ENCODE peak calls at places on chromosomes 5 and 9, in five cellular contexts. One of them, this sample, is unnamed.

GRCh38 chr5:32309766-32310165 is 3.0 kb downstream of the MTMR12 start:
- DNase-seq in K562: no peak
- DNase-seq in AG09309: no peak
- DNase-seq in upper lobe of right lung: no peak
- DNase-seq in ovary: no peak
- DNase-seq in this sample: no peak

GRCh38 chr5:28779161-28779754 is 1740.9 kb upstream of the CDH9 start:
- DNase-seq in ovary: no peak
- DNase-seq in AG09309: no peak
- DNase-seq in K562: no peak
- DNase-seq in upper lobe of right lung: no peak
- DNase-seq in this sample: peak; percentile 0

GRCh38 chr5:135273212-135273611 is 125.8 kb downstream of the MACROH2A1 start:
- DNase-seq in K562: no peak
- DNase-seq in upper lobe of right lung: no peak
- DNase-seq in AG09309: no peak
- DNase-seq in ovary: no peak
- DNase-seq in this sample: no peak

GRCh38 chr9:75451045-75451444 is 362.7 kb downstream of the OSTF1 start:
- DNase-seq in AG09309: no peak
- DNase-seq in K562: no peak
- DNase-seq in ovary: no peak
- DNase-seq in upper lobe of right lung: no peak
- DNase-seq in this sample: no peak

GRCh38 chr9:37902804-37903580 is 935 bp downstream of the SLC25A51 start:
- DNase-seq in K562: peak; percentile 46
- DNase-seq in AG09309: no peak
- DNase-seq in ovary: no peak
- DNase-seq in upper lobe of right lung: no peak
- DNase-seq in this sample: no peak

GRCh38 chr5:149416977-149417713 is 38.1 kb upstream of the IL17B start:
- DNase-seq in AG09309: no peak
- DNase-seq in ovary: peak; percentile 68
- DNase-seq in K562: no peak
- DNase-seq in upper lobe of right lung: no peak
- DNase-seq in this sample: peak; percentile 95

GRCh38 chr5:6105350-6105749 is 273.0 kb downstream of the MED10 start:
- DNase-seq in ovary: no peak
- DNase-seq in K562: no peak
- DNase-seq in upper lobe of right lung: no peak
- DNase-seq in AG09309: no peak
- DNase-seq in this sample: no peak

GRCh38 chr5:180689071-180689694 is 39.8 kb upstream of the FLT4 start:
- DNase-seq in ovary: no peak
- DNase-seq in K562: no peak
- DNase-seq in upper lobe of right lung: no peak
- DNase-seq in AG09309: no peak
- DNase-seq in this sample: no peak

GRCh38 chr9:121861501-121862180 is 210.2 kb downstream of the DAB2IP start:
- DNase-seq in K562: peak; percentile 56
- DNase-seq in AG09309: no peak
- DNase-seq in upper lobe of right lung: no peak
- DNase-seq in ovary: no peak
- DNase-seq in this sample: peak; percentile 42

GRCh38 chr5:135208555-135209494 is 174.8 kb upstream of the PITX1 start:
- DNase-seq in ovary: no peak
- DNase-seq in K562: no peak
- DNase-seq in upper lobe of right lung: peak; percentile 34
- DNase-seq in AG09309: peak; percentile 87
- DNase-seq in this sample: peak; percentile 37

GRCh38 chr9:137970686-137971476 is 93.3 kb downstream of the CACNA1B start:
- DNase-seq in AG09309: no peak
- DNase-seq in upper lobe of right lung: peak; percentile 50
- DNase-seq in ovary: no peak
- DNase-seq in K562: no peak
- DNase-seq in this sample: no peak

GRCh38 chr5:88583471-88583870 is 299.5 kb downstream of the MEF2C start:
- DNase-seq in ovary: no peak
- DNase-seq in K562: no peak
- DNase-seq in AG09309: no peak
- DNase-seq in upper lobe of right lung: no peak
- DNase-seq in this sample: no peak

GRCh38 chr9:5817776-5818336 is 15.1 kb downstream of the ERMP1 start:
- DNase-seq in AG09309: no peak
- DNase-seq in K562: no peak
- DNase-seq in ovary: no peak
- DNase-seq in upper lobe of right lung: no peak
- DNase-seq in this sample: no peak

GRCh38 chr5:72959257-72959656 is 3.4 kb downstream of the FCHO2 start:
- DNase-seq in upper lobe of right lung: no peak
- DNase-seq in ovary: no peak
- DNase-seq in K562: no peak
- DNase-seq in AG09309: no peak
- DNase-seq in this sample: no peak

GRCh38 chr9:126326228-126327015 is at the start of gene MVB12B:
- DNase-seq in ovary: peak; percentile 58
- DNase-seq in K562: peak; percentile 67
- DNase-seq in AG09309: no peak
- DNase-seq in upper lobe of right lung: peak; percentile 78
- DNase-seq in this sample: peak; percentile 40

GRCh38 chr9:36942891-36943290 is 91.2 kb downstream of the PAX5 start:
- DNase-seq in AG09309: no peak
- DNase-seq in ovary: no peak
- DNase-seq in K562: no peak
- DNase-seq in upper lobe of right lung: no peak
- DNase-seq in this sample: no peak

GRCh38 chr9:17723656-17724055 is 144.8 kb downstream of the SH3GL2 start:
- DNase-seq in ovary: no peak
- DNase-seq in AG09309: no peak
- DNase-seq in K562: no peak
- DNase-seq in upper lobe of right lung: no peak
- DNase-seq in this sample: no peak

GRCh38 chr5:122078116-122078865 is at the start of gene LOX:
- DNase-seq in upper lobe of right lung: peak; percentile 74
- DNase-seq in AG09309: peak; percentile 96
- DNase-seq in K562: no peak
- DNase-seq in ovary: peak; percentile 81
- DNase-seq in this sample: peak; percentile 74

GRCh38 chr9:137046094-137046787 is at the start of gene NPDC1:
- DNase-seq in AG09309: no peak
- DNase-seq in ovary: peak; percentile 77
- DNase-seq in upper lobe of right lung: peak; percentile 89
- DNase-seq in K562: peak; percentile 84
- DNase-seq in this sample: peak; percentile 94

GRCh38 chr5:151315998-151316597 is 12.5 kb upstream of the SLC36A3 start:
- DNase-seq in upper lobe of right lung: peak; percentile 87
- DNase-seq in K562: peak; percentile 67
- DNase-seq in AG09309: peak; percentile 27
- DNase-seq in ovary: peak; percentile 74
- DNase-seq in this sample: peak; percentile 88

GRCh38 chr5:89869346-89869745 is 540.2 kb downstream of the CETN3 start:
- DNase-seq in upper lobe of right lung: no peak
- DNase-seq in K562: no peak
- DNase-seq in AG09309: no peak
- DNase-seq in ovary: no peak
- DNase-seq in this sample: no peak

GRCh38 chr9:68555416-68555815 is 14.7 kb upstream of the TMEM252 start:
- DNase-seq in AG09309: no peak
- DNase-seq in ovary: no peak
- DNase-seq in K562: no peak
- DNase-seq in upper lobe of right lung: no peak
- DNase-seq in this sample: no peak

GRCh38 chr5:133746834-133747233 is 134.5 kb upstream of the FSTL4 start:
- DNase-seq in AG09309: no peak
- DNase-seq in upper lobe of right lung: no peak
- DNase-seq in ovary: no peak
- DNase-seq in K562: peak; percentile 70
- DNase-seq in this sample: no peak

GRCh38 chr5:1517838-1518237 is 5.9 kb downstream of the LPCAT1 start:
- DNase-seq in K562: no peak
- DNase-seq in AG09309: no peak
- DNase-seq in ovary: peak; percentile 16
- DNase-seq in upper lobe of right lung: peak; percentile 64
- DNase-seq in this sample: no peak

GRCh38 chr5:155434681-155435080 is 421.1 kb downstream of the KIF4B start:
- DNase-seq in ovary: no peak
- DNase-seq in upper lobe of right lung: no peak
- DNase-seq in K562: no peak
- DNase-seq in AG09309: no peak
- DNase-seq in this sample: no peak

GRCh38 chr9:137499858-137500661 is 40.9 kb upstream of the NSMF start:
- DNase-seq in AG09309: no peak
- DNase-seq in upper lobe of right lung: peak; percentile 56
- DNase-seq in K562: peak; percentile 48
- DNase-seq in ovary: no peak
- DNase-seq in this sample: no peak

GRCh38 chr5:91339053-91339710 is 43.9 kb downstream of the ARRDC3 start:
- DNase-seq in K562: no peak
- DNase-seq in ovary: no peak
- DNase-seq in upper lobe of right lung: no peak
- DNase-seq in AG09309: peak; percentile 46
- DNase-seq in this sample: peak; percentile 58

GRCh38 chr5:155978805-155979204 is 348.2 kb upstream of the SGCD start:
- DNase-seq in upper lobe of right lung: no peak
- DNase-seq in AG09309: no peak
- DNase-seq in K562: no peak
- DNase-seq in ovary: no peak
- DNase-seq in this sample: no peak

DNA sequence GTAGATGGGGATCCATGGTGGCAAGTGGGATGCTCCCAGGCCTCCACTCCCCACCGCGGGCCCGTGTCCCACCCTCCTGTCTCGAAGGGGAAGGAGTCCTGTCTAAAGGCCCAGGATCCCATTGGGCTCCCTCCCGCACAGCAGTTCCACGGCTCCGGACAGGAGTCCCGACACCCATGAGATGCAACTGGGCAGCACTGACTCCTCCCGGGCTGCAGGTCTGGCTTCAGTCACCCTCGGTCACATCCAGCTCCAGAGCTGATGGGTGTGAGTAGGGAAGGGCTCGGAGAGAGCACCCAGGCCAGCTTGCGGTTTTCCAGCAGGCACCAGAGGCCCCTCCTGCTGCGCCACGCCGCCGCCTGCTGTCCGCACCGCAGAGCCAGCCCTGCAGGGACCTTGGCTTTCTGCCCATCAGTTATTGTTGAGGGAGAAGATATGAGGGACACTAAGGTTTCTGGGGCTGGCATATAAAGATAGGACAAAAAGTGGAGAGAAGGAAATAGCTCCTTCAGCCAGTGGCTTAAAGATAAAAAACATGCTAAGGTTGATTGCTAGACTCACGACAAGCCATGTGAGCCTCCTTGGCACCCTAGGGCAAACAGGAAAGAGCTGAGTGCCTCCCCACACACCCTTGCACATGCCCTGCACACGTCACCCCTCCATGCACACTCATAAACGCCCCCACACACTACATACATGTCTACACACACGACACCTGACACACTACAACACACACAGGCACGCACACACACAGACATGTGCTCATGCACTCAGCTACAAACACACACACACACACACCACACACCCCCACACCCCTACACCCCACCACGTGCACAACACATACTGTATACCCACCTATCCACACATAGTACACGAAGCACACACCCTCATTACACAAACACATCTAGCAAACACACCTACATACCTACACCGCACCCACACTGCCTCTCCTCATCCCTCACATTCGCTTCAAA is 79.0 kb downstream of the AK8 start:
- DNase-seq in ovary: no peak
- DNase-seq in upper lobe of right lung: peak; percentile 81
- DNase-seq in K562: peak; percentile 85
- DNase-seq in AG09309: no peak
- DNase-seq in this sample: peak; percentile 12
- TF ChIP-seq CTCF in ovary: no peak
- TF ChIP-seq CTCF in upper lobe of right lung: peak; percentile 41
- TF ChIP-seq CTCF in K562: peak; percentile 89
- TF ChIP-seq CTCF in AG09309: no peak
- TF ChIP-seq CTCF in this sample: no peak

GRCh38 chr5:125874717-125875116 is 548.5 kb upstream of the GRAMD2B start:
- DNase-seq in K562: no peak
- DNase-seq in AG09309: no peak
- DNase-seq in upper lobe of right lung: no peak
- DNase-seq in ovary: no peak
- DNase-seq in this sample: peak; percentile 9
- TF ChIP-seq CTCF in K562: no peak
- TF ChIP-seq CTCF in AG09309: no peak
- TF ChIP-seq CTCF in upper lobe of right lung: no peak
- TF ChIP-seq CTCF in ovary: no peak
- TF ChIP-seq CTCF in this sample: no peak

DNA sequence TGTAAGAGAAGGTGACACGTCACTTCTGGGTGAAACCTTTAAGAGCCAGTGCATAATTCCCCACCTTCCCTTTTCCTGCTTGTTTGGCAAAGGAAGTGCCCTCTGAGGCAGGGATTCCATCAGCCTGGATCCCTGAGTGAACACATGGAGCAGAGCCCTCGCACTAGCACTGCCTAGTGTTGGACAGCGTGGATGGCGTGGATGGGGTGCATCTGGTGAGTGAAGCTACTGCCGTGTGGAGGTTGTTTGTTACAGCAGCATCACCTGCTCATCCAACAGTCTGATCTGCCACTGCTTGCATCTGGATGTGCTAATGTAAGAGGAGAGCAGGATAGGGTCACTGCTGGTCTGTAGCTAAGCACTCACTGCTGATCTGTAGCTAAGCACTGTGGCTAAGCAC is 35.2 kb downstream of the SLC35D2 start:
- DNase-seq in ovary: no peak
- DNase-seq in AG09309: no peak
- DNase-seq in upper lobe of right lung: no peak
- DNase-seq in K562: no peak
- DNase-seq in this sample: no peak
- TF ChIP-seq CTCF in ovary: no peak
- TF ChIP-seq CTCF in AG09309: no peak
- TF ChIP-seq CTCF in upper lobe of right lung: no peak
- TF ChIP-seq CTCF in K562: no peak
- TF ChIP-seq CTCF in this sample: no peak

GRCh38 chr9:76984476-76984875 is 35.0 kb upstream of the FOXB2 start:
- DNase-seq in K562: no peak
- DNase-seq in ovary: no peak
- DNase-seq in AG09309: no peak
- DNase-seq in upper lobe of right lung: no peak
- DNase-seq in this sample: no peak

GRCh38 chr9:76988941-76989340 is 30.5 kb upstream of the FOXB2 start:
- DNase-seq in upper lobe of right lung: no peak
- DNase-seq in K562: no peak
- DNase-seq in AG09309: no peak
- DNase-seq in ovary: no peak
- DNase-seq in this sample: no peak

GRCh38 chr9:76989501-76989900 is 30.0 kb upstream of the FOXB2 start:
- DNase-seq in ovary: no peak
- DNase-seq in AG09309: no peak
- DNase-seq in K562: no peak
- DNase-seq in upper lobe of right lung: no peak
- DNase-seq in this sample: no peak

GRCh38 chr9:76985581-76985980 is 33.9 kb upstream of the FOXB2 start:
- DNase-seq in ovary: no peak
- DNase-seq in upper lobe of right lung: no peak
- DNase-seq in AG09309: no peak
- DNase-seq in K562: no peak
- DNase-seq in this sample: peak; percentile 30

GRCh38 chr9:76987594-76988200 is 31.8 kb upstream of the FOXB2 start:
- DNase-seq in K562: peak; percentile 10
- DNase-seq in upper lobe of right lung: no peak
- DNase-seq in ovary: no peak
- DNase-seq in AG09309: no peak
- DNase-seq in this sample: peak; percentile 59
- TF ChIP-seq CTCF in K562: peak; percentile 57
- TF ChIP-seq CTCF in upper lobe of right lung: peak; percentile 20
- TF ChIP-seq CTCF in ovary: no peak
- TF ChIP-seq CTCF in AG09309: peak; percentile 53
- TF ChIP-seq CTCF in this sample: peak; percentile 59

This sample was measured in cardiac muscle cell.